ENCODE peak calls at places on chromosomes 7 and 10, in eight cellular contexts. G is adrenal gland; M is keratinocyte; O is endodermal cell; D is hepatocyte; U is CD8-positive, alpha-beta memory T cell; V is colonic mucosa; Q is lower lobe of right lung. B is an unnamed sample.
A peak's percentile ranks its signal among the peaks of the same experiment; 100 is the strongest.

GRCh38 chr10:28730031-28730778 is 52.9 kb downstream of the BAMBI start:
- DNase-seq in Q (no peak), G (no peak), O (no peak), V (no peak), U (no peak), D (no peak), M (no peak), B (no peak)

GRCh38 chr10:13970231-13970966 is 360.3 kb downstream of the FRMD4A start:
- DNase-seq in G (no peak), M (no peak), D (no peak), V (no peak), U (no peak), Q (no peak), O (no peak), B (no peak)

GRCh38 chr10:33136271-33136670 is 178.2 kb upstream of the ITGB1 start:
- DNase-seq in V (no peak), O (no peak), U (no peak), D (no peak), G (no peak), Q (no peak), M (peak; percentile 15), B (no peak)

GRCh38 chr7:34939175-34939574 is 98.1 kb downstream of the DPY19L1 start:
- DNase-seq in M (no peak), U (no peak), V (no peak), G (no peak), O (peak; percentile 50), Q (no peak), D (peak; percentile 29), B (no peak)

GRCh38 chr7:152866125-152866524 is 106.6 kb downstream of the ACTR3B start:
- DNase-seq in D (no peak), V (no peak), U (no peak), G (no peak), O (no peak), M (no peak), Q (no peak), B (no peak)

GRCh38 chr7:157784114-157784835 is 447.5 kb downstream of the DNAJB6 start:
- DNase-seq in D (no peak), O (no peak), Q (no peak), M (no peak), V (no peak), U (no peak), G (no peak), B (peak; percentile 33)

GRCh38 chr10:29377333-29377961 is 88.6 kb downstream of the LYZL1 start:
- DNase-seq in V (no peak), Q (no peak), M (no peak), D (peak; percentile 53), O (peak; percentile 44), U (no peak), G (no peak), B (no peak)

GRCh38 chr10:95397747-95398146 is 106.9 kb upstream of the PDLIM1 start:
- DNase-seq in V (no peak), M (no peak), D (no peak), G (no peak), U (no peak), O (no peak), Q (no peak), B (no peak)

GRCh38 chr7:70189261-70189660 is 591.0 kb downstream of the AUTS2 start:
- DNase-seq in G (no peak), Q (no peak), M (no peak), V (no peak), O (no peak), U (no peak), D (no peak), B (no peak)

GRCh38 chr7:7157177-7157886 is 25.0 kb upstream of the C1GALT1 start:
- DNase-seq in U (peak; percentile 39), D (no peak), M (no peak), Q (no peak), O (no peak), V (no peak), G (no peak), B (no peak)

GRCh38 chr10:131979821-131980270 is 1.9 kb downstream of the BNIP3 start:
- DNase-seq in G (no peak), U (no peak), D (peak; percentile 36), M (no peak), V (no peak), Q (no peak), O (peak; percentile 66), B (no peak)

GRCh38 chr7:130907439-130907838 is 173.4 kb upstream of the KLF14 start:
- DNase-seq in O (no peak), V (no peak), D (no peak), M (no peak), Q (no peak), U (no peak), G (no peak), B (no peak)

GRCh38 chr10:113431807-113432206 is 121.0 kb upstream of the HABP2 start:
- DNase-seq in D (no peak), Q (no peak), O (no peak), V (no peak), U (no peak), M (no peak), G (peak; percentile 17), B (no peak)

GRCh38 chr10:88374392-88375145 is 208.5 kb downstream of the RNLS start:
- DNase-seq in U (no peak), O (no peak), D (no peak), G (no peak), M (no peak), V (peak; percentile 36), Q (no peak), B (no peak)

GRCh38 chr10:68900427-68901105 is 549 bp upstream of the DDX50 start:
- DNase-seq in O (no peak), G (no peak), M (no peak), Q (peak; percentile 85), U (no peak), D (no peak), V (no peak), B (peak; percentile 82)

DNA sequence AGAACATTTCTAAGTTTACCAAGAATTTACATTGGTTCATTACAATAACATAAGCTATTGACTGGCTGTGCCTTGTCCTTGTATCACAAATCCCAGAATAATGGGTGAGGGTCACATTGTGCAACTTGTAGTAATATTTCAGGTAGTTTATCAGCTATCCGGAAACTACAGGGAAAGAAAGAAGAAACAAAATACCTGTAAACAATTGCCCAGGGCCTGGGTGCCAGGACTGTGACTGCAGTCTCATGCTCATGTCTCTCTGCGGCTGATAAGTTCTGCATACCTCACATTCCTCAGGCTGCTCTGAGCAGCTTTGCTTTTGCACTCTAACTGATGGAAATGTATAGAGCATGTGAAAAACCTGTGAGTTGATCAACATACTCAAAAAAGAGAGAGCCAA is 131.8 kb upstream of the TRIM24 start:
- DNase-seq in U (no peak), D (no peak), G (no peak), M (no peak), O (no peak), V (no peak), Q (no peak), B (no peak)
- H3K9me3 ChIP-seq in U (no peaks in the 10 kb centered on the region), D (peaks cover 5% of the 10 kb centered on the region), G (no peaks in the 10 kb centered on the region), M (peaks cover 4% of the 10 kb centered on the region), O (peaks cover 66% of the 10 kb centered on the region), V (no peaks in the 10 kb centered on the region), Q (peaks cover 26% of the 10 kb centered on the region), B (peaks cover 3% of the 10 kb centered on the region)

GRCh38 chr7:158946771-158947170 is 90.4 kb downstream of the DYNC2I1 start:
- DNase-seq in V (no peak), M (no peak), O (no peak), D (no peak), U (no peak), G (no peak), Q (no peak), B (no peak)

GRCh38 chr7:158946329-158946728 is 90.0 kb downstream of the DYNC2I1 start:
- DNase-seq in U (no peak), G (peak; percentile 64), M (no peak), O (no peak), D (no peak), Q (no peak), V (no peak), B (no peak)

GRCh38 chr7:158949359-158949758 is 93.0 kb downstream of the DYNC2I1 start:
- DNase-seq in U (no peak), O (no peak), V (no peak), Q (no peak), G (peak; percentile 39), M (no peak), D (no peak), B (no peak)

GRCh38 chr7:158948376-158948775 is 92.0 kb downstream of the DYNC2I1 start:
- DNase-seq in M (no peak), V (no peak), G (peak; percentile 33), O (no peak), D (no peak), Q (no peak), U (no peak), B (no peak)

DNA sequence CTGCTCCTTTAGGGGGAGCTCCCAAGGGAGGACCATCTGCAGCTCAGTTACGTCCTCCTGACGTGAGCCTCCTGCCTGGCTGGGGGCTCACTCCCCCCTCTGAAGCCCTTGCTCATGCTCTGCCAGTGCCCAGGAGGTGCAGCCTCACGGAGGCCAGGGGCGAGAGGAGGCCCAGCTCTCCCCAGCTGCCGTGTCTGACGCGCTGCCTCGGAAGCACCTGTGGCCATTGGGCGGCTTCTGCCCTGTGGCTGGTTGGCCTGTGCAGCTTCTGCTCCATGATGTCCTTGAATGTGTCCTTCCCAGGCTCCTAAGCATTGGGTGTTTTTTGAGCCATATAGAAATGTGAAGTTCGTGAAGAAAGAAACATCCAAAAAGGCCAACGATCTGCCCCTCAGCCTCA is 91.3 kb downstream of the DYNC2I1 start:
- DNase-seq in D (no peak), O (no peak), V (no peak), Q (no peak), M (no peak), G (peak; percentile 33), U (no peak), B (no peak)
- H3K36me3 ChIP-seq in D (peaks cover 3% of the 10 kb centered on the region), O (peaks cover 24% of the 10 kb centered on the region), V (peaks cover 6% of the 10 kb centered on the region), Q (peaks cover 61% of the 10 kb centered on the region), M (peaks cover 5% of the 10 kb centered on the region), G (no peaks in the 10 kb centered on the region), U (peaks cover 4% of the 10 kb centered on the region), B (no peaks in the 10 kb centered on the region)

GRCh38 chr10:11881477-11882417 is 58.6 kb downstream of the PROSER2 start:
- DNase-seq in O (peak; percentile 82), V (no peak), Q (no peak), U (no peak), M (peak; percentile 89), G (no peak), D (peak; percentile 66), B (peak; percentile 50)
- H3K4me1 ChIP-seq in O (no peaks in the 10 kb centered on the region), V (no peaks in the 10 kb centered on the region), Q (no peaks in the 10 kb centered on the region), U (peaks cover 5% of the 10 kb centered on the region), M (peaks cover 65% of the 10 kb centered on the region), G (no peaks in the 10 kb centered on the region), D (peaks cover 10% of the 10 kb centered on the region), B (no peaks in the 10 kb centered on the region)

GRCh38 chr7:23894891-23895569 is 185.0 kb downstream of the STK31 start:
- DNase-seq in G (no peak), O (no peak), Q (no peak), V (no peak), D (no peak), U (no peak), M (no peak), B (no peak)

GRCh38 chr7:23895666-23896096 is 185.7 kb downstream of the STK31 start:
- DNase-seq in U (no peak), D (no peak), G (no peak), M (no peak), Q (no peak), O (no peak), V (no peak), B (no peak)

GRCh38 chr7:23898619-23899018 is 188.6 kb downstream of the STK31 start:
- DNase-seq in O (no peak), D (no peak), U (no peak), G (no peak), Q (no peak), V (no peak), M (no peak), B (no peak)

GRCh38 chr7:23893172-23893941 is 183.3 kb downstream of the STK31 start:
- DNase-seq in Q (no peak), M (no peak), D (peak; percentile 17), U (no peak), O (no peak), V (no peak), G (no peak), B (no peak)

GRCh38 chr7:23893942-23894890 is 184.2 kb downstream of the STK31 start:
- DNase-seq in O (no peak), M (no peak), G (no peak), U (no peak), V (no peak), Q (no peak), D (no peak), B (no peak)
- H3K9me3 ChIP-seq in O (no peaks in the 10 kb centered on the region), M (no peaks in the 10 kb centered on the region), G (no peaks in the 10 kb centered on the region), U (no peaks in the 10 kb centered on the region), V (no peaks in the 10 kb centered on the region), Q (no peaks in the 10 kb centered on the region), D (no peaks in the 10 kb centered on the region), B (no peaks in the 10 kb centered on the region)

B was measured in aorta.